ENCODE peak calls at places on chromosomes 7 and 10, in seven cellular contexts. T is prostate gland, S is fibroblast of lung, Y is HAP-1, A is thoracic aorta, R is mesendoderm, K is colonic mucosa. X is an unnamed sample.
A peak's percentile ranks its signal among the peaks of the same experiment; 100 is the strongest.

GRCh38 chr10:8273749-8274148 is 219.3 kb downstream of the GATA3 start:
- DNase-seq in T (no peak), S (no peak), Y (no peak), A (no peak), R (no peak), K (no peak), X (no peak)

GRCh38 chr10:1560535-1561192 is 176.7 kb downstream of the ADARB2 start:
- DNase-seq in T (no peak), S (no peak), Y (no peak), A (no peak), R (no peak), K (no peak), X (no peak)

GRCh38 chr10:116265686-116266085 is 7.3 kb downstream of the GFRA1 start:
- DNase-seq in T (no peak), S (no peak), Y (no peak), A (no peak), R (no peak), K (no peak), X (no peak)

GRCh38 chr10:70432101-70432500 is 9.4 kb downstream of the NODAL start:
- DNase-seq in T (no peak), S (no peak), Y (no peak), A (no peak), R (no peak), K (no peak), X (no peak)

GRCh38 chr7:64037095-64037494 is 8.1 kb upstream of the ZNF727 start:
- DNase-seq in T (no peak), S (no peak), Y (no peak), A (no peak), R (no peak), K (no peak), X (no peak)

GRCh38 chr7:96120445-96120844 is 201.5 kb downstream of the SLC25A13 start:
- DNase-seq in T (no peak), S (no peak), Y (no peak), A (no peak), R (no peak), K (no peak), X (no peak)

GRCh38 chr10:42875792-42876191 is 93.2 kb downstream of the BMS1 start:
- DNase-seq in T (no peak), S (peak; percentile 20), Y (no peak), A (no peak), R (peak; percentile 23), K (peak; percentile 25), X (no peak)

GRCh38 chr10:77541944-77542343 is 95.7 kb downstream of the KCNMA1 start:
- DNase-seq in T (no peak), S (no peak), Y (no peak), A (no peak), R (no peak), K (no peak), X (no peak)

GRCh38 chr7:137091396-137091795 is 222.9 kb downstream of the CHRM2 start:
- DNase-seq in T (no peak), S (peak; percentile 52), Y (no peak), A (no peak), R (peak; percentile 76), K (no peak), X (no peak)

GRCh38 chr7:155456772-155457543 is 971 bp upstream of the EN2 start:
- DNase-seq in T (peak; percentile 19), S (peak; percentile 49), Y (peak; percentile 92), A (no peak), R (peak; percentile 80), K (peak; percentile 71), X (peak; percentile 24)

GRCh38 chr10:3336673-3337293 is 164.2 kb upstream of the PITRM1 start:
- DNase-seq in T (no peak), S (no peak), Y (no peak), A (no peak), R (peak; percentile 34), K (no peak), X (no peak)

GRCh38 chr7:12458520-12459131 is 55.0 kb upstream of the VWDE start:
- DNase-seq in T (no peak), S (peak; percentile 59), Y (peak; percentile 35), A (no peak), R (peak; percentile 45), K (no peak), X (no peak)

GRCh38 chr10:68955786-68956532 is at the start of gene DDX21:
- DNase-seq in T (peak; percentile 90), S (peak; percentile 94), Y (peak; percentile 93), A (peak; percentile 76), R (peak; percentile 96), K (peak; percentile 94), X (peak; percentile 82)

GRCh38 chr10:68955414-68955785 is 570 bp upstream of the DDX21 start:
- DNase-seq in T (no peak), S (no peak), Y (peak; percentile 36), A (no peak), R (no peak), K (peak; percentile 18), X (no peak)

GRCh38 chr10:68954904-68955303 is 1.1 kb upstream of the DDX21 start:
- DNase-seq in T (no peak), S (no peak), Y (no peak), A (no peak), R (no peak), K (no peak), X (no peak)

GRCh38 chr10:68957654-68958053 is 1.7 kb downstream of the DDX21 start:
- DNase-seq in T (no peak), S (peak; percentile 8), Y (no peak), A (no peak), R (peak; percentile 8), K (no peak), X (no peak)

DNA sequence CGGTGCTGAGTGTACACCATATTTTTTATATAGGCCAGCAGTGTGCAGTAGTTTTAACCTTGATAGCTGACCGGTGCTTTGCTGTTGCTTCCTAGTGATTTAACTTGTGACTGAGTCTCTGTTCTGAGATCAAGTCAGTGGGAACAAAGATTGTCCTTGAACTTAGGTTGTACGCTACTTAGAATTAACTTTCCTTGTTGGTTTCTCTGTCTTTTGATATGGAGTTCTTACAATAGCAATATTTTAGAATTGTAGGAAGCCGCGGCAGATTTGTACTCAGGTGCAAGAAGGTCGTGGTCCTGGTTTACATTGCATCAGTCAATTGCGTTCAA is 1.3 kb downstream of the DDX21 start:
- DNase-seq in T (no peak), S (no peak), Y (no peak), A (no peak), R (no peak), K (no peak), X (no peak)
- H3K4me1 ChIP-seq in T (no peaks in the 10 kb centered on the region), S (no peaks in the 10 kb centered on the region), Y (peaks cover 15% of the 10 kb centered on the region), A (peaks cover 6% of the 10 kb centered on the region), R (peaks cover 2% of the 10 kb centered on the region), K (peaks cover 3% of the 10 kb centered on the region), X (peaks cover 18% of the 10 kb centered on the region)

DNA sequence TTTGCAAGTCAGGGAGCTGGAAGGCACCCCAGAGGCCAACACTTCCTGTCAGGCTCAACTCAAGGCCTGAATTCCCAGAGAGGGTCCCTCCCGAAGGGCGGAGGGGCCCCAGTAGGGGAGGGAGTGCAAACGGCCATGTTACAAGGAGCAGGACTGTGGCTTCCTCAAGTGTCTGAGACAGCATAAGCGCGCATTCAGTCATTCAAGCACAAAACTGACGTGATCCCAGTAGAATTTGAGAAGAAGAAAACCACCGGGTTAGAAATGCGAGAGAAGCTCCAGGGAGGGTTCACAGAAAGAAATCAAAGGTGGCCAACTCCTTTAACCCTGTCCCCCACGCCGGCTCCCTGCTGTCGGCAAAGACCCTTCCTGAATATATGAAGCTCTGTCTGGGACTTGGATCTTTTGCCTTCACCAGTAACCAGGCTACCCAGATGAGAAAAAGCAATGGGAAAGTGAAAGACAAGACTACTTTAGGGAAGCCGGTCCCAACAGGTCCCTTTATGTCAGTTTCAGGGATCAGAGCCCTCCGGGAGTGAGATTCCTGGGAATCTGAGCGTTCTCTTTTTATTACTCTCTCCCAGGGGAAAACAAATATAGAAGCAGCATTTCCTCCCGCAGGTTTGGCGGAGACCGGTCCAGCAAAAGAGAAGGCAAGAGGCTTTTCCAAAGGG is 1.3 kb downstream of the AFAP1L2 start:
- DNase-seq in T (no peak), S (no peak), Y (no peak), A (no peak), R (peak; percentile 64), K (no peak), X (no peak)
- H3K4me1 ChIP-seq in T (no peaks in the 10 kb centered on the region), S (peaks cover 24% of the 10 kb centered on the region), Y (no peaks in the 10 kb centered on the region), A (peaks cover 9% of the 10 kb centered on the region), R (no peaks in the 10 kb centered on the region), K (no peaks in the 10 kb centered on the region), X (peaks cover 22% of the 10 kb centered on the region)

GRCh38 chr7:100543586-100543985 is 4.6 kb downstream of the AGFG2 start:
- DNase-seq in T (no peak), S (no peak), Y (no peak), A (no peak), R (no peak), K (no peak), X (no peak)
- H3K4me1 ChIP-seq in T (peaks cover 47% of the 10 kb centered on the region), S (peaks cover 22% of the 10 kb centered on the region), Y (peaks cover 20% of the 10 kb centered on the region), A (peaks cover 44% of the 10 kb centered on the region), R (peaks cover 35% of the 10 kb centered on the region), K (peaks cover 31% of the 10 kb centered on the region), X (peaks cover 50% of the 10 kb centered on the region)

DNA sequence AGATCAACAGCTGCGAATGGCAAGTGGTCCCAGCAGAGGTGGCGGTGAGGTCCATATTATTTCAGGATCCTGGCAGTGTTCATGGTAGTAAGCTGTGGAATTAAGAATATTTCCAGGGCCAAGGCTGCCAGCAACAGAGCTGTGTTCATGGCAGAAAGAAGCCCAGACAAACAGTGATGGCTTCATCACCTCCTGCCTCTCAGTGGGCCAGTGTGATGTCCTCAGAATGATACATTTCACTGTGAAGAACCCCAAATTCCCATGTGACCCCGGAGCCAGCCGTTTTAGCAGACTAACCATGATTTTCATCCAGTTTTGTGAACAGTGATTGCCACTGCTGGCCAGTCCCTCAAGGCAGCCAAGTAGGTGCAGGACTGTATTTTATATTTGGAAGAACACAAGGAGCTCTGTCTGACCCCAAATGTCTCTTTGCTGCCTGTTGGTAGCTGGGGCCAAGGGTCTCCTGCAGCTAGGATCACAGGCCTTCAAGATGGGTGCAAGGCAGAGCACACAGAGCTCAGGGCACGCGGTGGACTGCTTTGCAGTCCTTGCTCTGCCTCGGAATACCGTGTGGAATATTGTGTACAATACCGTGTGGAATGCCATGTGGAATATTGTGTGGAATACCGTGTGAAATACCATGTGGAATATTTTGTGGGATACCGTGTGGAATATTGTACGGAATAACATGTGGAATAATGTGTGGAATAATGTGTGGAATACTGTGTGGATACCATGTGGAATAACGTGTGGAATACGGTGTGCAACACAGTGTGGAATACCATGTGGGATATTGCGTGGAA is 132.3 kb upstream of the CHST15 start:
- DNase-seq in T (no peak), S (no peak), Y (no peak), A (no peak), R (no peak), K (no peak), X (no peak)
- H3K4me1 ChIP-seq in T (no peaks in the 10 kb centered on the region), S (no peaks in the 10 kb centered on the region), Y (no peaks in the 10 kb centered on the region), A (peaks cover 27% of the 10 kb centered on the region), R (no peaks in the 10 kb centered on the region), K (no peaks in the 10 kb centered on the region), X (no peaks in the 10 kb centered on the region)

DNA sequence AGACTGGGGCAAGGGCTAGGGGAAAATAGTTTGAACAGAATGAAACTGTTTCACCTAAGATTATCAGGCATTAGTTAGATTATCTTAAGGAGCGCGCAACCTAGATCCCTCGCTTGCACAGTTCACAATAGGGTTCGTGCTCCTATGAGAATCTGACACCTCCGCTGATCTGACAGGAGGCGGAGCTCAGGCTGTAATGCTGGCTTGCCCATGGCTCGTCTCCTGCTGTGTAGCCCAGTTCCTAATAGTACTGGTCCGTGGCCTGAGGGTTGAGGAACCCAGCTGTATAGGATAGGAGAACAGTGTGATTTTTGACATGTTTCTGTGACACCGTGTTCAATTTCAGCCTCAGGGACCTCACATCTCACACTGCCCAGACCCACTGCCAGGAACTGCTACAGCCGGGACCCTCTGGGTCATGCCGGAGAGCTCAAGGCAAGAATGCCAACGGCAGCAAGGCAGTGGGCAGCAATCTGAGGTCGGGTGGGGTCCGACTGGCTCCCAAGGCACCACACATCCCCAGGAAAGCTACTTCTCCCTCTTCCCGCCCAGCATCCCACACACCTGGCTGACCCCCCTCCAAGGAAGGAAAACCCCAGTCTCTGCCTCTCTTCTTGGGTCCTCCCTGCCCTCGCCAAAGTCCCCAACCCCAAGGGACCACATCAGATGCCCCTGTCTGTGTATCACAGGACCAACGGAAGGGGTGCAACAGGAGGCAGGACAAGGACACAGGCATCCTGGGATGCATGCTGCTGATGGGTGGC is 31.7 kb downstream of the CAMK2B start:
- DNase-seq in T (no peak), S (no peak), Y (peak; percentile 8), A (no peak), R (no peak), K (peak; percentile 6), X (peak; percentile 25)
- H3K4me1 ChIP-seq in T (no peaks in the 10 kb centered on the region), S (no peaks in the 10 kb centered on the region), Y (no peaks in the 10 kb centered on the region), A (no peaks in the 10 kb centered on the region), R (no peaks in the 10 kb centered on the region), K (no peaks in the 10 kb centered on the region), X (peaks cover 38% of the 10 kb centered on the region)

X was measured in gastrocnemius medialis.